ENCODE peak calls at places on chromosomes 13 and 19, in seven cellular contexts. K, G, I, H, M, J and A are unnamed samples. For H3K9me3, the result is how much of the 10 kb centered on the place peaks cover.

GRCh38 chr19:39498262-39499081 is at the start of gene DLL3:
- DNase-seq in K (peak), G (no peak), I (no peak), H (no peak), M (no peak), J (no peak), A (no peak)

GRCh38 chr19:812049-812816 is 9.5 kb downstream of the PLPPR3 start:
- DNase-seq in K (no peak), G (no peak), I (no peak), H (no peak), M (no peak), J (no peak), A (no peak)

GRCh38 chr13:110397445-110397844 is 90.4 kb downstream of the COL4A2 start:
- DNase-seq in K (no peak), G (no peak), I (no peak), H (peak), M (peak), J (no peak), A (no peak)

GRCh38 chr19:1840541-1841115 is 7.7 kb downstream of the REXO1 start:
- DNase-seq in K (no peak), G (no peak), I (no peak), H (peak), M (no peak), J (no peak), A (no peak)

GRCh38 chr13:76711515-76712182 is 174.6 kb downstream of the KCTD12 start:
- DNase-seq in K (no peak), G (no peak), I (no peak), H (peak), M (peak), J (no peak), A (no peak)

GRCh38 chr19:32652893-32653625 is 21.9 kb downstream of the ANKRD27 start:
- DNase-seq in K (peak), G (no peak), I (peak), H (peak), M (peak), J (no peak), A (peak)

GRCh38 chr13:42883771-42884170 is 102.4 kb downstream of the FAM216B start:
- DNase-seq in K (peak), G (no peak), I (no peak), H (no peak), M (peak), J (no peak), A (no peak)

GRCh38 chr19:18850560-18851375 is 19.0 kb downstream of the UPF1 start:
- DNase-seq in K (no peak), G (no peak), I (no peak), H (no peak), M (no peak), J (no peak), A (peak)

GRCh38 chr13:72638059-72638815 is 89.2 kb downstream of the MZT1 start:
- DNase-seq in K (no peak), G (no peak), I (no peak), H (no peak), M (peak), J (no peak), A (no peak)

GRCh38 chr19:1882089-1882785 is 3.1 kb downstream of the ABHD17A start:
- DNase-seq in K (no peak), G (peak), I (peak), H (no peak), M (no peak), J (no peak), A (no peak)

GRCh38 chr19:42032428-42032827 is 37.6 kb downstream of the GRIK5 start:
- DNase-seq in K (no peak), G (no peak), I (no peak), H (no peak), M (no peak), J (no peak), A (no peak)

GRCh38 chr19:39813264-39813998 is 20.5 kb downstream of the DYRK1B start:
- DNase-seq in K (no peak), G (no peak), I (no peak), H (no peak), M (no peak), J (no peak), A (no peak)

GRCh38 chr19:2524840-2525723 is 49.2 kb downstream of the GADD45B start:
- DNase-seq in K (peak), G (no peak), I (no peak), H (no peak), M (peak), J (no peak), A (no peak)

GRCh38 chr13:43473437-43473836 is 313.3 kb downstream of the ENOX1 start:
- DNase-seq in K (peak), G (no peak), I (no peak), H (peak), M (no peak), J (no peak), A (no peak)

GRCh38 chr13:20923272-20923671 is 20.7 kb upstream of the XPO4 start:
- DNase-seq in K (peak), G (no peak), I (no peak), H (no peak), M (no peak), J (no peak), A (no peak)

GRCh38 chr13:70249332-70250064 is 141.2 kb upstream of the KLHL1 start:
- DNase-seq in K (no peak), G (no peak), I (no peak), H (no peak), M (peak), J (no peak), A (no peak)

GRCh38 chr13:47213057-47213456 is 316.2 kb upstream of the HTR2A start:
- DNase-seq in K (no peak), G (no peak), I (no peak), H (no peak), M (peak), J (no peak), A (no peak)

GRCh38 chr19:8391274-8392016 is 1.3 kb downstream of the RAB11B start:
- DNase-seq in K (no peak), G (no peak), I (no peak), H (no peak), M (no peak), J (no peak), A (peak)

GRCh38 chr13:94186470-94186869 is 293.0 kb downstream of the DCT start:
- DNase-seq in K (no peak), G (no peak), I (no peak), H (no peak), M (no peak), J (no peak), A (no peak)

GRCh38 chr13:39023761-39024160 is 14.1 kb downstream of the PROSER1 start:
- DNase-seq in K (no peak), G (no peak), I (no peak), H (no peak), M (no peak), J (no peak), A (no peak)
- H3K9me3 ChIP-seq in K (under half), G (under half), I (under half), H (under half), M (under half), J (under half), A (under half)

DNA sequence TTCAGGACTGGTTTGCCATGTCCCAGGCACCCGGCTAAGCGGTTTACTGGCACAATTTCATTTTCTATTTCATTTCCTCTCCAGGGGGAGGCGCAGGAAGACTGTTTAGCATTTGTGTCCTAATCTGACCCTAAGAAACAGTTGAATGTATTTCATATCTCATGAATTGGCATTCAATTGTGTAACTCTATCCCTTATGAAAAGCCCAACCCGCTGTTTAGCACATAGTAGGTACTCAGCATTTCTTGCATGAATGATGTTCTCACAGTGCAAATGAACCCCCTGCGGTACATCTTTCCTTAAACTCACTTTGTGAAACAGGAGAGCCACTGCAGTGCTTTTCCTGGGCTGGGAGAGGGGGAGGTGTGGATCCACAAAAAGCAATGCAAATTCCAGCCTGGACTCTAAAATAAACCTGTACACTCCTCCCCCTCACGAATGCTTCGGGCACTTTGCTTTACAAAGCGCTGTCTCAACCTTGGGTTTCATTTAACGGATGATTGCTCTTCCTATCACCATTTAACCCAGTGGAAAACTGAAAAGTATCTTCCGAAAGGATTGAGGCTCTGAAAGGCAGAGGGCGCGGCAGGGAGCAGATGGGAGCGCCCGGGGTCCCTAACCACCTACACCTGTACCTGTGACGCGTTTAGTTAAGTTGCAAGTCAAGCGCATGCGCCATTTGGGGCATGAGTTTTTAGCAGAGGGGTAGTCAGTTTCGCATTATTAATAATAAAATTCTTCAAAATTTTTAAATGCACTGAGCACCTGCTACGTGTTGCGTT is 1.2 kb upstream of the EEF2 start:
- DNase-seq in K (peak), G (peak), I (peak), H (peak), M (peak), J (peak), A (no peak)
- H3K4me3 ChIP-seq in K (peak), G (peak), I (peak), H (peak), M (peak), J (peak), A (peak)

DNA sequence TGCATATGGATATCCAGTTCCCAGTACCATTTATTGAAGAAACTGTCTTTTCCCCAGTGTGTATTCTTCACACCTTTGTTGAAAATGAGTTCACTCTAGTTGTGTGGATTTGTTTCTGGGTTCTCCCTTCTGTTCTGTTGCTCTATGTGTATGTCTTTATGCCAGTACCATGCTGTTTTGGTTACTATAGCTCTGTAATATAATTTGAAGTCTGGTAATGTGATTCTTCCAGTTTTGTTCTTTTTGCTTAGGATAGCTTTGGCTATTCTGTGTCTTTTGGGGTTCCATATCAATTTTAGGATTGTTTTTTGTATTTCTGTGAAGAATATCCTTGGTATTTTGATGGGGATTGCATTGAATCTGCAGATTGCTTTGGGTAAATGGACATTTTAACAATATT is 35.2 kb downstream of the ZNF136 start:
- DNase-seq in K (no peak), G (no peak), I (no peak), H (no peak), M (no peak), J (no peak), A (no peak)
- H3K9me3 ChIP-seq in K (under half), G (under half), I (under half), H (under half), M (under half), J (under half), A (under half)

GRCh38 chr19:14416743-14417214 is 2.4 kb downstream of the DDX39A start:
- DNase-seq in K (no peak), G (no peak), I (peak), H (no peak), M (no peak), J (no peak), A (no peak)
- H3K4me3 ChIP-seq in K (peak), G (peak), I (peak), H (no peak), M (peak), J (peak), A (peak)

GRCh38 chr19:37635076-37636056 is 19.9 kb downstream of the ZFP30 start:
- DNase-seq in K (no peak), G (no peak), I (no peak), H (no peak), M (peak), J (no peak), A (no peak)
- H3K9me3 ChIP-seq in K (under half), G (under half), I (under half), H (half or more), M (under half), J (under half), A (half or more)